ENCODE peak calls at places on chromosomes 2 and 18, in eight cellular contexts. P is suprapubic skin, C is SK-N-SH, K is GM12891, V is GM12892, Q is GM23338, J is SK-N-MC, G is HL-60. L is an unnamed sample.
A peak's percentile ranks its signal among the peaks of the same experiment; 100 is the strongest.

GRCh38 chr2:155872396-155872795 is 460.1 kb downstream of the NR4A2 start:
- DNase-seq in P (no peak), C (no peak), K (no peak), V (no peak), Q (no peak), J (no peak), G (no peak), L (no peak)

GRCh38 chr18:70422061-70422965 is 133.5 kb downstream of the SOCS6 start:
- DNase-seq in P (peak; percentile 82), C (no peak), K (no peak), V (no peak), Q (no peak), J (no peak), G (peak; percentile 67), L (no peak)

GRCh38 chr2:120617055-120617454 is 118.6 kb upstream of the GLI2 start:
- DNase-seq in P (no peak), C (no peak), K (no peak), V (no peak), Q (no peak), J (no peak), G (no peak), L (no peak)

GRCh38 chr2:108919571-108920373 is 69.2 kb downstream of the EDAR start:
- DNase-seq in P (no peak), C (no peak), K (no peak), V (no peak), Q (no peak), J (no peak), G (no peak), L (peak; percentile 81)

GRCh38 chr18:23377669-23378469 is 75.2 kb upstream of the RIOK3 start:
- DNase-seq in P (no peak), C (no peak), K (no peak), V (no peak), Q (no peak), J (no peak), G (no peak), L (no peak)

GRCh38 chr18:13386891-13387801 is 168.6 kb downstream of the LDLRAD4 start:
- DNase-seq in P (peak; percentile 60), C (no peak), K (no peak), V (no peak), Q (no peak), J (no peak), G (no peak), L (peak; percentile 76)

GRCh38 chr2:54454922-54455583 is 1.1 kb upstream of the SPTBN1 start:
- DNase-seq in P (no peak), C (peak; percentile 39), K (no peak), V (no peak), Q (peak; percentile 43), J (no peak), G (no peak), L (no peak)

GRCh38 chr2:237627463-237628321 is at the start of gene LRRFIP1:
- DNase-seq in P (no peak), C (peak; percentile 95), K (peak; percentile 35), V (no peak), Q (peak; percentile 62), J (no peak), G (no peak), L (no peak)

GRCh38 chr2:96768083-96768561 is 7.4 kb downstream of the CNNM4 start:
- DNase-seq in P (no peak), C (no peak), K (peak; percentile 40), V (no peak), Q (no peak), J (no peak), G (no peak), L (no peak)

GRCh38 chr18:43506935-43507334 is 229.6 kb upstream of the SYT4 start:
- DNase-seq in P (no peak), C (no peak), K (no peak), V (no peak), Q (no peak), J (no peak), G (no peak), L (no peak)

GRCh38 chr18:43507842-43508481 is 230.7 kb upstream of the SYT4 start:
- DNase-seq in P (no peak), C (no peak), K (no peak), V (no peak), Q (peak; percentile 24), J (no peak), G (no peak), L (no peak)
- TF ChIP-seq POLR2AphosphoS5 in P (no peak), C (no peak), K (no peak), V (no peak), Q (no peak), J (no peak), G (no peak), L (no peak)

DNA sequence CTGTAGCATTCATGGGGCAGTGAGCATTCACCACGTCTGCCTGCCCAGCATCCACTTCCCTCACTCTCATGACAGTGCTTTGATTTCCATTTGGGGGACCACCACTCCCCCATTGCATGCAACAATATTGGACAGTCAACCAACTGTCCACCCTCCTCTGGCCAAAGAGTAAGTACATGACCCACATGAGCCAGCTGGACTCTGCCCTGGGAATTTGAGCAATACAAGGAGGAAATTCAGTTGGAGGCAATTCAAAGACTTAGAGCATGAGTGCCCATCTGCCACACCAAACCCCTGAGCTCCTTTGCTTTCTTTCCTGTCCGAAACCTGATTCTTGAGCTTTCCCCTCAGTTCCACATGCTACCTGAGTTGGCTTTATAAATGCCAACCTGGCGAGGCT is 41.7 kb upstream of the PNO1 start:
- DNase-seq in P (no peak), C (no peak), K (no peak), V (no peak), Q (no peak), J (no peak), G (no peak), L (no peak)
- TF ChIP-seq POLR2AphosphoS5 in P (no peak), C (no peak), K (no peak), V (no peak), Q (no peak), J (no peak), G (no peak), L (no peak)

DNA sequence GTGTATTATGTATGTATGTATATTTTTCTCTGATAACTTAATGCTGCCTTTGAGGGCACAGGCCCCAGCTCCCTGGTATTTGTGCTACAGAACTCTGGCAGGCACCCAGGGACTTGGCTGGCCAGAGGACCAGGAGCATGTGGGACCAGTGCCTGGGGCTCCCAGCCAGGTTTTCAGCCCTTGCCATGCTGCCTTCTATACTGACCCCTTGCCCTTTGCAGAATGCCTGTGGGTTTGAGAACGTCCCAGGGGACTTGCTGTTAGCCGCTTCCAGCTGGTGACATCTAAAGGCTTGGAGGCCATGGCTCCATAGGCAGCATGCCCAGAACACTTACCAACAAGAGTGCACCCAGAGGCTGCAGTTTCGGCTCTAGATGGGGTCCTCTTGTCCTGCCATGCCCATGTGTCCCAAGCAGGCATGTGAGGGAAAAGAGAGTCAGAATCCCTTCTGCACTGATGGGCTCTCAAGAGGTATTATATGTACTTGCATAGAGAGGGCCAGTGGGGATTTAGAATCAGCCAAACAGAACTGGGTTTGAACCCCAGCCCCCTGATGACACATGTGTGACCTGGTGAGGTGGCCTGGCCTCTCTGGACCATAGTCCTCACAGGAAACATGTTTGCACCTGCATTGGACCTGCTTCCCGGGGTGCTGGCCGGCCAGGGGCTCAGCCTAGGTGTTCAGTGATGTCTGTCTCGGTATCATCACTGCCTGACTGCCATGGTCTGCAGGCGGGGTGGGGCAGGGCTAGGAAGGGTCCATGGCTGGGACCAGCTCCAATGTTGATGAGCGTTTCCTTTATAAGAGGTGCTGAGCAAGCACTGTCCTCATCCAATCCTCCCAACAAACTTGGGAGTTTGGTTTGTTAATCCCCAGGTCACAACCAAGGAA is 119.2 kb upstream of the FHL2 start:
- DNase-seq in P (no peak), C (peak; percentile 38), K (no peak), V (no peak), Q (no peak), J (no peak), G (no peak), L (peak; percentile 94)
- TF ChIP-seq POLR2AphosphoS5 in P (no peak), C (no peak), K (no peak), V (no peak), Q (no peak), J (no peak), G (no peak), L (no peak)

DNA sequence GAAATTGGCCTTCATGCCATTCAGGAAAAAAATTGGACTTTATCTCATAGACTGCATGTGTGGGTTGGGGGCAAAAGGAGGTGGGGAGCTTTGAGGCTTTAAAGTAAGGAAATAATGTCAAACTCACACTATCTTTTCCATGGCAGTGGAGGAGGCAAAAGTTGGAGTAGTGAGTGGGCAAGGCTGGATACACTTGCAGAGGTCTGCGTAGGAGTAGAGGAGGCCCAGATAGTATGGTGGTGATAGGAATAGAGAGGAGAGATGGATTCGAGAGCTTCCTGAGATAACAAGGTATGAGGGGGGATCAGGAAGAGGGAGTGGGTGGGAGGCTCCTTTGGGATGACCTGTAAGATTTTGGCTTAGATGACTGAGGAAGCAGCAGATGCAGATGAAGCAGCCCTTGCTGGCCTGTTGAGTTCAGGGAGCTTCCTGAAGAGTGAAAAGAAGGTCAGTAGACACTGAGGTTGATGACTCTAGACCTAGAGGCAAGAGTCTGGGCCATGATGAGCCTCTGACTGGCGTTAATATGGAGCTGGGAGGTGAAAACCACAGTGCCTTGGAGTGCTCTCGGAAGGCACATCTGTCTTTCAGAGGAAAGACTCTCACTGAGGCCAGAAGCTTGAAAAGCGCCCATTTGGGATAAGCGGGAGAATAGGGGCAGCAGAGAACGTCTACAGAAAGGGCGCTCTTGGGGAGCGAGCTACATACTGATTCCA is 5.8 kb downstream of the UNC50 start:
- DNase-seq in P (no peak), C (no peak), K (no peak), V (no peak), Q (no peak), J (no peak), G (no peak), L (no peak)
- TF ChIP-seq POLR2AphosphoS5 in P (no peak), C (no peak), K (no peak), V (no peak), Q (no peak), J (no peak), G (no peak), L (no peak)

DNA sequence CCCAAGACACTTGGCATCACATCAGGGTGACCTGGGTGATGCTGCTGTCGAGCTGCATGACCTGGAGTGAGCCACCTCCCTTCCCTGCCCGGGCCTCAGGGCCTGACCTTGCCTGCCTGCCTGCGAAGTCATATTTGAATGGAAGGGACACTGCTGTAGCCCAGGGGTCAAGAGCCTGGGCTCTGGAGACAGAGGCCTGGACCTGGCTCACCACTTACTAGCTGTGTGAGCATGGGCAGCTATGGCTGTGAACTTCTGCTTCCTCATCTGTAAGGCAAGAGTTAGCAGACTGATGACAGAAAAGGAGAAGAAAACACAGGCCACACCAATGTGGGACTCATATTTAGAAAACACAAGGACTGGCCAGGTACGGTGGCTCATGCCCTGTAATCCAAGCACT is 118.7 kb downstream of the ZFP36L2 start:
- DNase-seq in P (peak; percentile 63), C (no peak), K (no peak), V (no peak), Q (no peak), J (no peak), G (peak; percentile 78), L (no peak)
- TF ChIP-seq POLR2AphosphoS5 in P (no peak), C (no peak), K (no peak), V (no peak), Q (no peak), J (no peak), G (no peak), L (no peak)